ENCODE peak calls at places on chromosomes 2 and 18, in nine cellular contexts. One of them, this sample, is unnamed.

GRCh38 chr18:57171026-57171425 is 24.1 kb downstream of the BOD1L2 start:
- DNase-seq in activated CD8-positive, alpha-beta T cell treated with anti-CD3 and anti-CD28 coated beads for 36 hours: no peak
- DNase-seq in lower lobe of right lung: no peak
- DNase-seq in GM10248: no peak
- DNase-seq in brain microvascular endothelial cell: no peak
- DNase-seq in upper lobe of right lung: no peak
- DNase-seq in CD8-positive, alpha-beta T cell: no peak
- DNase-seq in left lung: no peak
- DNase-seq in Peyer's patch: no peak
- DNase-seq in this sample: no peak

GRCh38 chr18:10490401-10491289 is 35.2 kb upstream of the NAPG start:
- DNase-seq in activated CD8-positive, alpha-beta T cell treated with anti-CD3 and anti-CD28 coated beads for 36 hours: peak; percentile 88
- DNase-seq in lower lobe of right lung: no peak
- DNase-seq in GM10248: peak; percentile 70
- DNase-seq in brain microvascular endothelial cell: no peak
- DNase-seq in upper lobe of right lung: no peak
- DNase-seq in CD8-positive, alpha-beta T cell: peak; percentile 78
- DNase-seq in left lung: no peak
- DNase-seq in Peyer's patch: peak; percentile 90
- DNase-seq in this sample: peak; percentile 72

GRCh38 chr2:161223139-161223732 is 63.0 kb downstream of the TANK start:
- DNase-seq in activated CD8-positive, alpha-beta T cell treated with anti-CD3 and anti-CD28 coated beads for 36 hours: no peak
- DNase-seq in lower lobe of right lung: no peak
- DNase-seq in GM10248: no peak
- DNase-seq in brain microvascular endothelial cell: no peak
- DNase-seq in upper lobe of right lung: no peak
- DNase-seq in CD8-positive, alpha-beta T cell: peak; percentile 20
- DNase-seq in left lung: no peak
- DNase-seq in Peyer's patch: no peak
- DNase-seq in this sample: no peak

GRCh38 chr18:24488824-24489493 is 28.5 kb downstream of the HRH4 start:
- DNase-seq in activated CD8-positive, alpha-beta T cell treated with anti-CD3 and anti-CD28 coated beads for 36 hours: no peak
- DNase-seq in lower lobe of right lung: no peak
- DNase-seq in GM10248: peak; percentile 55
- DNase-seq in brain microvascular endothelial cell: no peak
- DNase-seq in upper lobe of right lung: no peak
- DNase-seq in CD8-positive, alpha-beta T cell: no peak
- DNase-seq in left lung: no peak
- DNase-seq in Peyer's patch: no peak
- DNase-seq in this sample: no peak

GRCh38 chr2:237997521-237997920 is 30.7 kb downstream of the UBE2F start:
- DNase-seq in activated CD8-positive, alpha-beta T cell treated with anti-CD3 and anti-CD28 coated beads for 36 hours: no peak
- DNase-seq in lower lobe of right lung: no peak
- DNase-seq in GM10248: no peak
- DNase-seq in brain microvascular endothelial cell: no peak
- DNase-seq in upper lobe of right lung: no peak
- DNase-seq in CD8-positive, alpha-beta T cell: no peak
- DNase-seq in left lung: no peak
- DNase-seq in Peyer's patch: no peak
- DNase-seq in this sample: no peak

GRCh38 chr2:45404807-45405297 is 206.2 kb downstream of the SRBD1 start:
- DNase-seq in activated CD8-positive, alpha-beta T cell treated with anti-CD3 and anti-CD28 coated beads for 36 hours: no peak
- DNase-seq in lower lobe of right lung: no peak
- DNase-seq in GM10248: no peak
- DNase-seq in brain microvascular endothelial cell: no peak
- DNase-seq in upper lobe of right lung: no peak
- DNase-seq in CD8-positive, alpha-beta T cell: no peak
- DNase-seq in left lung: no peak
- DNase-seq in Peyer's patch: no peak
- DNase-seq in this sample: no peak

GRCh38 chr2:36322108-36322507 is 33.5 kb upstream of the CRIM1 start:
- DNase-seq in activated CD8-positive, alpha-beta T cell treated with anti-CD3 and anti-CD28 coated beads for 36 hours: no peak
- DNase-seq in lower lobe of right lung: no peak
- DNase-seq in GM10248: no peak
- DNase-seq in brain microvascular endothelial cell: peak; percentile 37
- DNase-seq in upper lobe of right lung: no peak
- DNase-seq in CD8-positive, alpha-beta T cell: no peak
- DNase-seq in left lung: no peak
- DNase-seq in Peyer's patch: no peak
- DNase-seq in this sample: no peak

GRCh38 chr18:9854801-9855676 is 30.7 kb upstream of the TXNDC2 start:
- DNase-seq in activated CD8-positive, alpha-beta T cell treated with anti-CD3 and anti-CD28 coated beads for 36 hours: no peak
- DNase-seq in lower lobe of right lung: peak; percentile 58
- DNase-seq in GM10248: no peak
- DNase-seq in brain microvascular endothelial cell: no peak
- DNase-seq in upper lobe of right lung: no peak
- DNase-seq in CD8-positive, alpha-beta T cell: no peak
- DNase-seq in left lung: no peak
- DNase-seq in Peyer's patch: no peak
- DNase-seq in this sample: no peak

GRCh38 chr2:16069933-16070647 is 129.7 kb downstream of the MYCN start:
- DNase-seq in activated CD8-positive, alpha-beta T cell treated with anti-CD3 and anti-CD28 coated beads for 36 hours: no peak
- DNase-seq in lower lobe of right lung: no peak
- DNase-seq in GM10248: no peak
- DNase-seq in brain microvascular endothelial cell: no peak
- DNase-seq in upper lobe of right lung: no peak
- DNase-seq in CD8-positive, alpha-beta T cell: no peak
- DNase-seq in left lung: no peak
- DNase-seq in Peyer's patch: no peak
- DNase-seq in this sample: no peak

GRCh38 chr2:203720011-203720410 is 13.6 kb downstream of the CD28 start:
- DNase-seq in activated CD8-positive, alpha-beta T cell treated with anti-CD3 and anti-CD28 coated beads for 36 hours: peak; percentile 26
- DNase-seq in lower lobe of right lung: no peak
- DNase-seq in GM10248: no peak
- DNase-seq in brain microvascular endothelial cell: no peak
- DNase-seq in upper lobe of right lung: no peak
- DNase-seq in CD8-positive, alpha-beta T cell: peak; percentile 54
- DNase-seq in left lung: no peak
- DNase-seq in Peyer's patch: no peak
- DNase-seq in this sample: no peak

GRCh38 chr2:140183056-140183765 is 1403.0 kb upstream of the NXPH2 start:
- DNase-seq in activated CD8-positive, alpha-beta T cell treated with anti-CD3 and anti-CD28 coated beads for 36 hours: no peak
- DNase-seq in lower lobe of right lung: no peak
- DNase-seq in GM10248: no peak
- DNase-seq in brain microvascular endothelial cell: no peak
- DNase-seq in upper lobe of right lung: no peak
- DNase-seq in CD8-positive, alpha-beta T cell: no peak
- DNase-seq in left lung: no peak
- DNase-seq in Peyer's patch: no peak
- DNase-seq in this sample: no peak

DNA sequence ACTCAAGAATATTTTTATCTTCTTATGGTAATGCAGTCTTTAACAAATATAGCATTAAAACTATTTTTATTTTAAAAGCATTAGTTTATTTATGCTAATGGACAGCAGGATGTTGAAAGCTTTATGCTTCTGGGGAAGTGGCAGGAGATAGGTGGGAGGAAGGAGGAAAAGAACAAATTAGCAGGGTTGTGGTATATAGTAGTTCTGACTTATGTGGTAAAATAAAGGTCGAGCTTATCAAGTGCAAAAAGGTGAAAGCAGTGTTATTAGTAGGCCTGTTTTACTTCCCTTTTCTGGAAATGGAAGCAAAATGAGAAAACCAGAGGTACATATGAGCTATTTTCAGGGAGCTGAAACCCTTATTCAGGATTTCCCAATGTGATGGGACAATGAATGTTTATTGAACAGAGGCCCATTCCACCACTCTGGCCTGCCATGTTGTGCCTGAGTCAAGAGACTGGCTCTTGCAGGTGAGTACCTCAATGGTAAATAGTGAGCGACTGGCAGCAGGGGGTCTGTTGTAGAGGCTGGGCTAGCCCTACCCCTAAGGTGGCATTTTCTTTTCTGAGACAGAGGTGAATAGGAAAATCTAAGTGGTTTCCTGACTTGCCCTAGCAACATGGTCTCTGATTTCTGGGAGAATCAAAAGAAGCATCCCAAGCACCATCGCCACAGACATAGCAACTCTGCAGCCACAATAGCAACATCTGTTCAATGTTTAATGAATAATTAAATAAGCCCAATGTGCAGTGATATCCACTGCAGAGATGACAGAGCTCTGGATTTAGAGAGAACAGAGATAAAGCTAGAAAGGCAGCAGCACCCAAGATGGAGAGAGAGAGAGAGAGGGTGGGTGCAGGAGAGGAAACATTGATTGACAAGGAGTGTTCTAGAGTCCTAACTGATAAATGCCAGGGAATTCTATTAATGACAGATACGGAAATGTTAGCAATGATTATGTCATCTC is 119.7 kb downstream of the UPP2 start:
- DNase-seq in activated CD8-positive, alpha-beta T cell treated with anti-CD3 and anti-CD28 coated beads for 36 hours: no peak
- DNase-seq in lower lobe of right lung: no peak
- DNase-seq in GM10248: peak; percentile 8
- DNase-seq in brain microvascular endothelial cell: no peak
- DNase-seq in upper lobe of right lung: no peak
- DNase-seq in CD8-positive, alpha-beta T cell: no peak
- DNase-seq in left lung: no peak
- DNase-seq in Peyer's patch: no peak
- DNase-seq in this sample: no peak
- TF ChIP-seq CTCF in activated CD8-positive, alpha-beta T cell treated with anti-CD3 and anti-CD28 coated beads for 36 hours: no peak
- TF ChIP-seq CTCF in lower lobe of right lung: no peak
- TF ChIP-seq CTCF in GM10248: no peak
- TF ChIP-seq CTCF in brain microvascular endothelial cell: no peak
- TF ChIP-seq CTCF in upper lobe of right lung: no peak
- TF ChIP-seq CTCF in CD8-positive, alpha-beta T cell: no peak
- TF ChIP-seq CTCF in left lung: no peak
- TF ChIP-seq CTCF in Peyer's patch: no peak
- TF ChIP-seq CTCF in this sample: no peak

DNA sequence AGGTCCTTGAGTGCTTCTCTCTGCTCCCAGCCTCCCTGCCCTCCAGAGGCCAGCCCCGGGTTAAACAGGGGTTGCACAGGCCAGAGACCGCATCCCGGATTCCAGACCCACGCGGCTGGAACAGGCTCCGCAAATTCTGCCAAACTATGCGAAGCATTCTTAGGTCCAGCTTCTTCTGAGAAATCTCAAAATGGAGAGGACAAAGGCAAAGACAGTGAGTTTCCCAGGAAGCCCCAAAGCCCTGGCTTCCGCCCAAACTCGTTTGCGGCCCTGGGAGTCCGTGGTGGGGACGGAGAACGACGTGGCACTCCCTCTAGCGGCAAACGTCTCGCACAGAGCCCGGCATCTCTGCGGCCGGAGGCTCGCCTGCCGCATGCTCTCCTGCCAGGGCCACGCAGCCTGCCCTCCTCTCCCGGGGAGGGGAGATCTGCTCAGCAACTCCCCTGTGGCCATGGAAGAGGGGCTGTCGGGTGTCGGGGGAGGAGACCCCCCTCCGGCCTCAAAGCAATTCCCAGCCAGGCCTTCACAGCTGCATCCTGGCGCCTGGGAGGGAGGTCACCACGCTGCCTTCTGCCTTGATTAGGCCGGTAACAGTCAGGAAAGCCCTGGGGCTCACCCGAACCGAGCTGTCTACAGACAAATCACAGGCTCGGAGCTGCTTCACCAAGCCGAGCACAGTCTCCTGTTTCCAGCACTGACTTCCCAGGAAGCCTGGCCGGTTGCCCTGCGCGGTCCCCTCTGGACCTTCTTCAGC is 33.4 kb upstream of the KLHL29 start:
- DNase-seq in activated CD8-positive, alpha-beta T cell treated with anti-CD3 and anti-CD28 coated beads for 36 hours: peak; percentile 67
- DNase-seq in lower lobe of right lung: peak; percentile 82
- DNase-seq in GM10248: peak; percentile 90
- DNase-seq in brain microvascular endothelial cell: peak; percentile 78
- DNase-seq in upper lobe of right lung: peak; percentile 90
- DNase-seq in CD8-positive, alpha-beta T cell: peak; percentile 24
- DNase-seq in left lung: peak; percentile 79
- DNase-seq in Peyer's patch: peak; percentile 79
- DNase-seq in this sample: no peak
- TF ChIP-seq CTCF in activated CD8-positive, alpha-beta T cell treated with anti-CD3 and anti-CD28 coated beads for 36 hours: peak; percentile 75
- TF ChIP-seq CTCF in lower lobe of right lung: peak; percentile 85
- TF ChIP-seq CTCF in GM10248: peak; percentile 92
- TF ChIP-seq CTCF in brain microvascular endothelial cell: peak; percentile 95
- TF ChIP-seq CTCF in upper lobe of right lung: peak; percentile 84
- TF ChIP-seq CTCF in CD8-positive, alpha-beta T cell: peak; percentile 41
- TF ChIP-seq CTCF in left lung: peak; percentile 74
- TF ChIP-seq CTCF in Peyer's patch: no peak
- TF ChIP-seq CTCF in this sample: peak; percentile 79

DNA sequence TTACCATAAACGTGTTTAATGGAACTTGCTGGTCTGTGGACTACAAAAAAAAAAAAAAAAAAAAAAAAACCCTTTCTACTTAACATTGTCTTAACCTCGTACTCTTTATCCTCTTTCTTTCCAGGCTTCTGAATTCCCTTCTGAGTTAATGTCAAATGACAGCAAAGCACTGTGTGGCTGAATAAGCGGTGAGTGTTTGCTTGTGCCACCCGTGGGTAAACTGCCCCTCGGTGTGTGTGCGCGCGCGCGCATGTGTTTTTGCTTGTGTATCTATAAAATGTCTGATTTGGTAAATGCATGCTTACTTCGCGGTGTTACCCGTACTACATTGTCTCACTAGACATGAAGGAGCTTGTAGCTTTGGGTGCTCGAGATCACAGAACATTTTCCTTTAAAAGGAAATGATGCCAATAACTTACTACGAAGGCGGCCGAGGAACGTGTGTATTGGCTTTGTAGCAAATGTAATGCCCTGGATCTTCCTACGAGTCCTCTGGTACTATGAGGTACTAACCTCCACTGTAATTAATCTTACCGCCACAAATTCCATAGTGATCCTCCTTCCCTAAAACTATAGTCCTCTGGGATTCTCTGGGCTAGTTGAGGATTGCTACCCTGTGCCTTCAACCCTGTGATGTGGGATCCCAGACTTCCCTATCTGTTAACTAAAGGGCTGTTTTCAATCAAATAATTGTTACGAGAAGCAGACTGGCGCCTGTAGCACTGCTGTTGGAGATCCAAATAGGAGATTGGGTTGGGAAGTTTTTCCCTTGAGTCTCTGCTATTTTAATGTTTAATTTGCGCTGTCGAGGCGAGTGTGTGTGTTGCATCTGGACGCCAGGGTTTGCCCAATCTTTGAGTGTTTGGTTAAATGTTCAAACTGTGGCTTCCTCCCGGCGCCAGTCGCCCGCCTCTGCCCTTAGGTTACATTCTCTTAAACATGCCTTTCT is 1.1 kb downstream of the ID2 start:
- DNase-seq in activated CD8-positive, alpha-beta T cell treated with anti-CD3 and anti-CD28 coated beads for 36 hours: peak; percentile 64
- DNase-seq in lower lobe of right lung: peak; percentile 67
- DNase-seq in GM10248: no peak
- DNase-seq in brain microvascular endothelial cell: no peak
- DNase-seq in upper lobe of right lung: no peak
- DNase-seq in CD8-positive, alpha-beta T cell: peak; percentile 60
- DNase-seq in left lung: peak; percentile 61
- DNase-seq in Peyer's patch: peak; percentile 74
- DNase-seq in this sample: no peak
- TF ChIP-seq CTCF in activated CD8-positive, alpha-beta T cell treated with anti-CD3 and anti-CD28 coated beads for 36 hours: no peak
- TF ChIP-seq CTCF in lower lobe of right lung: no peak
- TF ChIP-seq CTCF in GM10248: no peak
- TF ChIP-seq CTCF in brain microvascular endothelial cell: no peak
- TF ChIP-seq CTCF in upper lobe of right lung: peak; percentile 5
- TF ChIP-seq CTCF in CD8-positive, alpha-beta T cell: no peak
- TF ChIP-seq CTCF in left lung: no peak
- TF ChIP-seq CTCF in Peyer's patch: no peak
- TF ChIP-seq CTCF in this sample: no peak

DNA sequence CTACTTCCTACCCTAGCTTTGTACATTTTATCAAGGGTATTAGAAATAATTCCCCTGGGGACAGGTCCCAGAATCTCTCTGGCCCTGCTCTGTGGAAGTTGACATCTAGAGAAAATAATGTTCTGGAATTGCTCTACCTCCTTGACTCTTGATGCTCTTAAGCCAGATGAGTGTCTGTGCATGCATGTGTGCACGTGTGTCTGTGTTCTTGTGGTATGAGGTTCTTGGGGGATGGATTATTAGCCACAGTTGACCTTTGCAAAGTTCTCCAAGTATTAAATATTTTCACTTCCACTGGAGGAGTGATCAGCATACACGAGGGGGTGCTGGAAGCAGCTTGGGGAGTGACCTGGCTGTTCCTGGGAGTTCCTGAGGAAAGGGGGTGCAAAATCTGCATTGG is 61.2 kb upstream of the PELI1 start:
- DNase-seq in activated CD8-positive, alpha-beta T cell treated with anti-CD3 and anti-CD28 coated beads for 36 hours: no peak
- DNase-seq in lower lobe of right lung: no peak
- DNase-seq in GM10248: no peak
- DNase-seq in brain microvascular endothelial cell: no peak
- DNase-seq in upper lobe of right lung: no peak
- DNase-seq in CD8-positive, alpha-beta T cell: no peak
- DNase-seq in left lung: no peak
- DNase-seq in Peyer's patch: no peak
- DNase-seq in this sample: no peak
- TF ChIP-seq CTCF in activated CD8-positive, alpha-beta T cell treated with anti-CD3 and anti-CD28 coated beads for 36 hours: no peak
- TF ChIP-seq CTCF in lower lobe of right lung: no peak
- TF ChIP-seq CTCF in GM10248: no peak
- TF ChIP-seq CTCF in brain microvascular endothelial cell: no peak
- TF ChIP-seq CTCF in upper lobe of right lung: no peak
- TF ChIP-seq CTCF in CD8-positive, alpha-beta T cell: no peak
- TF ChIP-seq CTCF in left lung: no peak
- TF ChIP-seq CTCF in Peyer's patch: no peak
- TF ChIP-seq CTCF in this sample: no peak

This sample was measured in CD14-positive monocyte.